ENCODE peak calls at places on chromosomes 11 and 22, in six cellular contexts. E is stomach, D is AG04450, Y is WERI-Rb-1, T is fibroblast of the aortic adventitia, O is dorsolateral prefrontal cortex. V is an unnamed sample.

GRCh38 chr11:83115551-83115950 is 41.4 kb upstream of the PCF11 start:
- DNase-seq in O (no peak), E (no peak), D (no peak), T (no peak), Y (no peak), V (no peak)

GRCh38 chr11:57205046-57205671 is 23.4 kb downstream of the LRRC55 start:
- DNase-seq in O (no peak), E (no peak), D (no peak), T (peak), Y (peak), V (peak)

GRCh38 chr11:61353109-61354067 is 8.3 kb downstream of the CYB561A3 start:
- DNase-seq in E (no peak), O (no peak), T (no peak), Y (no peak), D (no peak), V (no peak)

GRCh38 chr11:1893581-1894359 is 2.1 kb upstream of the PRR33 start:
- DNase-seq in E (no peak), O (no peak), D (no peak), Y (no peak), T (no peak), V (no peak)

GRCh38 chr11:110148775-110149744 is 55.9 kb downstream of the ZC3H12C start:
- DNase-seq in D (no peak), O (no peak), T (peak), Y (no peak), E (no peak), V (peak)

GRCh38 chr11:115408036-115408911 is 95.9 kb downstream of the CADM1 start:
- DNase-seq in E (no peak), T (no peak), D (no peak), Y (no peak), O (no peak), V (peak)

GRCh38 chr11:64675417-64676252 is 47.4 kb downstream of the NRXN2 start:
- DNase-seq in Y (peak), E (no peak), T (peak), O (peak), D (no peak), V (peak)

GRCh38 chr22:45310331-45311032 is 748 bp downstream of the FAM118A start:
- DNase-seq in Y (no peak), O (no peak), T (no peak), E (no peak), D (no peak), V (no peak)

GRCh38 chr11:84437129-84438123 is 1151.3 kb upstream of the CCDC90B start:
- DNase-seq in D (no peak), E (peak), T (peak), Y (no peak), O (peak), V (no peak)
- TF ChIP-seq CTCF in D (no peak), E (no peak), T (no peak), Y (no peak), O (no peak), V (no peak)

GRCh38 chr11:105071060-105071732 is 26.1 kb upstream of the CARD16 start:
- DNase-seq in T (no peak), D (no peak), O (no peak), E (no peak), Y (no peak), V (no peak)

GRCh38 chr11:105073486-105074200 is 28.5 kb upstream of the CARD16 start:
- DNase-seq in E (no peak), D (no peak), T (no peak), O (no peak), Y (no peak), V (no peak)

GRCh38 chr11:105070221-105070789 is 25.2 kb upstream of the CARD16 start:
- DNase-seq in T (no peak), Y (no peak), D (no peak), O (no peak), E (no peak), V (no peak)
- H3K4me3 ChIP-seq in T (no peak), Y (no peak), D (no peak), O (no peak), E (no peak), V (no peak)

DNA sequence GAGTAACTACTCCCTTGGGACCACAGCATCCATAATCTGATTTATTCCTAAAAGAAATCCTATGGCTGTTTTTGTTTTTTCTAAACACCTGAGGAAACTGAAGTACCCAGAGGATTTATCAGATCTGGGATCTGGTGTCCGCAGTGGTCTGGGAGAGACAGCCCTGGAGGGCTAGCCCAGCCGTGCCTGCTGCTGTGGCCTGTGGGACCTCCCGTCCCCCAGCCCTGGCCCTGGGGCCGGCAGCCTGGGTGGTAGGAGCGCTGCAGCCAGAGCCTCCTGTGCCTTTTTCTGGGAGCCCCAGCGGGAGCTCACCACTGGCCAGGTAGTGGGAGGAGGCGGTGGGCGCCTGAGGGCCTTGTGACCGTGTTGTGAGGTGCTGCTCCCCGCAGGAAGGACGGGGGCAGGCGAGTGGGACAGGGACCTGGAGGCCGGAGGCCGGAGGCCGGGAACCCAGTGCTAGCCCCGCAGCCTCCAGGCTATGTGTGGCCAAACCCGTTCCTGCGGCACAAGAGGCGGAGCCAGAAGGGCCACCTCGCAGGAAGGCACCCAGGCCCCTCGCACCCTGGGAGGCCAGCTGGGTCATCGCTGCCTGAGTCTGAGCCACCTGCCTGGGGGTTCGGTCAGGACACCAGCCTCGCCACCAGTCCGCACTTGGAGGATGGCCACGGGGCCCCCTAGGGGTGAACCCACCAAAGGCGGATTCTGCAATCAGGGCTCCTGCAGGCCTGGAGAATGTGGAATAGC is 18.2 kb upstream of the C11orf96 start:
- DNase-seq in E (no peak), T (no peak), Y (no peak), O (no peak), D (no peak), V (no peak)
- TF ChIP-seq CTCF in E (no peak), T (no peak), Y (peak), O (no peak), D (peak), V (no peak)

DNA sequence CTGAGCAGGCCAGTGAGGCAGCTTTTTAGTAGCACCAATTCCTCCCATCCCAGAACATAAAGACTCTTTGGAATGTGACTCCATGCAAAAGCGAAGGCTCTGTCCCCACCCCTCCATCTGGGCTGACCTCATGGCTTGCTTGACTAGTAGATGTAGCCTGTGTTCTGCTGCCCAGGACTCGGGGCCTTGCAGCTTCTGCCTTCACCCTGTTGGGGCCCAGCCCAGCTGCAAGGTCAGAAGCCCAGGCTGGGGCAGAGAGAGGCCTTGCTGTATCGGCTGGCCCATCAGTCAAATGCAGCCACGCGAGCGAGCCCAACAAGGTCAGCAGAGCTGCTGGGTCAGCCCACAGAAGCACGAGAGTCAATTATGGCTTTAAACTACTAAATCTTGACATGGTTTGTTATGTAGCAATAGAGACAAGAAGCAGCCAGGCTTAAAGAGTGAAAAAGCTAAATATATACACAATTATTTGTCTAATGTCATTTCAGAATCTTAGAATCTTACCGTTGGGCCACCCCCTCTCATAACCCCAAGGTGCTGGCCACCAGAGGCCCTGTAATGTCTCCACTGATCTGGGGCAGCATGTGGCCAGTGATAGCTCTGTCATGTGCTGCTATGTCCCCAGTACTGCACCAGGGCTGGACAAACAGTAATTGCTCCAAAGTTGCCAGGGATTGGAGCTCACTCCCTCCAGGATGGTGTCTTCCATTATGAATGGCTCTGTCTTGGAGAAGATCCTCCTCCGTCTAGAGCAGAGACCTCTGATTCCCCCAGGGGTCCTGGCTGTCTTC is 10.4 kb upstream of the WNT11 start:
- DNase-seq in O (no peak), D (no peak), T (no peak), Y (no peak), E (no peak), V (no peak)
- H3K4me3 ChIP-seq in O (no peak), D (no peak), T (no peak), Y (no peak), E (no peak), V (no peak)

DNA sequence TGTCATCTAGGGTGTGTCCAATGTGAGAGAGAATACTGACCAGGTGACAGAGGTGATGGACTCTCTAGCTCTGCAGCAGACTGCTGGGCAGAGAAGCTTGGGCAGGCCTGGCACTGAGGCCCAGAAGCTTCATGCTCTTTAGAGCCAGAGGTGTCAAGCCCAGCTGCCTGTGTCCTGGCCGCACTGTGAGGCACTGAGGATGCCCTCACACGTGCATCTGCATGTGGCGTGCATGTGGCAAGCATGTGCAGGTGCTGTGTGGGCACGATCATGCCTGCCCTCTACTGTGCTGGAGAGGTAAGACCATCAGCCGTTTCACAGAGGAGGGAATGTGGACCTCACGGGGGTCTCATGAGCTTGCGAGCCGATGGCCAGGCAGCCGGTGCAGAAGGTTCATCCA is 15.8 kb upstream of the TXNRD2 start:
- DNase-seq in D (no peak), O (no peak), Y (no peak), T (no peak), E (no peak), V (no peak)
- TF ChIP-seq CTCF in D (no peak), O (no peak), Y (peak), T (no peak), E (no peak), V (no peak)

GRCh38 chr11:69659591-69659990 is 15.6 kb downstream of the LTO1 start:
- DNase-seq in D (no peak), O (peak), Y (no peak), E (no peak), T (no peak), V (no peak)

GRCh38 chr11:69662806-69663205 is 12.3 kb downstream of the LTO1 start:
- DNase-seq in O (peak), D (no peak), Y (no peak), T (no peak), E (no peak), V (no peak)

GRCh38 chr11:69662021-69662698 is 13.0 kb downstream of the LTO1 start:
- DNase-seq in E (no peak), D (no peak), T (peak), Y (no peak), O (peak), V (no peak)

GRCh38 chr11:69660001-69660500 is 15.1 kb downstream of the LTO1 start:
- DNase-seq in D (no peak), E (no peak), O (no peak), T (no peak), Y (no peak), V (no peak)

GRCh38 chr11:69661413-69661715 is 13.8 kb downstream of the LTO1 start:
- DNase-seq in E (no peak), Y (no peak), O (peak), D (no peak), T (no peak), V (no peak)
- H3K4me3 ChIP-seq in E (no peak), Y (no peak), O (no peak), D (no peak), T (no peak), V (no peak)

DNA sequence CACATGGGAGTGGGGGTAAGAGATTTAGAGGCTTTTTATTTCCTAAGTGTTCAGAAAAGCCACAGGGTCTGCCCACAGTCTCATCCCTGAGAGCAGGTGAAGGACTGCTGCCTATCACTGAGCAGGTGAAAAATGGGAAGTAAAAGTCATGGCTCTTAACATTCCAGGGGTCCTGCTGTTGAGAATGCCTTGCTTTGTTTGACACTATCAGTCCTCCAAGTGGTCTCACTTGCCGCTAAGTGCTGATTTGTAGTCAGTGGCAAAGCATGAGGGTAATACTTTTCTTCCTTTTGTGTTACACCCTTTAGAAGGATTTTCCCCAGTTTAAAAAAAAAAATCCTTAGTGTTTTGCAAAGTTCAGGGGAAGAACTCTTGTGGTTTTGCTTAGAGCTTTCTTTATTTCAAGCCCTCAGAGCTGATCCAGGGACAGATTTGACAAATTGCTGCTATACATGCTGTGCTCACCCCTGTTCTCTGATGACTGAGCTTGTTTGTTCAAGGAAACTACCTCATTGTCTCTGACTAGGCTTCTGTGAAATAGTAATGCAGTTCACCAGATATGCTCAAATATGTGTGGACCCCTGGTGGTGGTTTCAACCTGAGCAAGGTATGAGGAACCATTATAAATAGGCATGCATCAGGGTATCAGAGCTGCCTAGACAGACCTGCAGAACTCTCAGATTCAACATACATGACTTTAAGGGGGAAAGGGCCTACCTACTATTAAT is 141.0 kb downstream of the ARHGAP42 start:
- DNase-seq in D (peak), T (peak), O (no peak), Y (peak), E (no peak), V (no peak)
- TF ChIP-seq CTCF in D (peak), T (peak), O (no peak), Y (peak), E (no peak), V (no peak)